ENCODE peak calls at places on chromosomes 5 and 9, in nine cellular contexts. One of them, this sample, is unnamed.

GRCh38 chr9:104987743-104988142 is 59.8 kb upstream of the ABCA1 start:
- DNase-seq in caudate nucleus: no peak
- DNase-seq in heart right ventricle: no peak
- DNase-seq in NCI-H1105: no peak
- DNase-seq in stimulated activated CD8-positive, alpha-beta memory T cell treated with anti-CD3 and anti-CD28 coated beads, Interleukin-2, amount 100 ng/mL, for 1 hour: no peak
- DNase-seq in ureter: no peak
- DNase-seq in RKO: no peak
- DNase-seq in COR-L47: no peak
- DNase-seq in upper lobe of right lung: no peak
- DNase-seq in this sample: no peak

GRCh38 chr9:114072181-114073140 is 5.6 kb downstream of the AMBP start:
- DNase-seq in caudate nucleus: peak
- DNase-seq in heart right ventricle: peak
- DNase-seq in NCI-H1105: peak
- DNase-seq in stimulated activated CD8-positive, alpha-beta memory T cell treated with anti-CD3 and anti-CD28 coated beads, Interleukin-2, amount 100 ng/mL, for 1 hour: no peak
- DNase-seq in ureter: peak
- DNase-seq in RKO: no peak
- DNase-seq in COR-L47: peak
- DNase-seq in upper lobe of right lung: peak
- DNase-seq in this sample: no peak

GRCh38 chr5:27962201-27962600 is 923.8 kb upstream of the CDH9 start:
- DNase-seq in caudate nucleus: no peak
- DNase-seq in heart right ventricle: no peak
- DNase-seq in NCI-H1105: no peak
- DNase-seq in stimulated activated CD8-positive, alpha-beta memory T cell treated with anti-CD3 and anti-CD28 coated beads, Interleukin-2, amount 100 ng/mL, for 1 hour: no peak
- DNase-seq in ureter: no peak
- DNase-seq in RKO: no peak
- DNase-seq in COR-L47: no peak
- DNase-seq in upper lobe of right lung: no peak
- DNase-seq in this sample: no peak

GRCh38 chr9:38144421-38144820 is 75.4 kb upstream of the SHB start:
- DNase-seq in caudate nucleus: no peak
- DNase-seq in heart right ventricle: no peak
- DNase-seq in NCI-H1105: no peak
- DNase-seq in stimulated activated CD8-positive, alpha-beta memory T cell treated with anti-CD3 and anti-CD28 coated beads, Interleukin-2, amount 100 ng/mL, for 1 hour: no peak
- DNase-seq in ureter: no peak
- DNase-seq in RKO: no peak
- DNase-seq in COR-L47: no peak
- DNase-seq in upper lobe of right lung: peak
- DNase-seq in this sample: no peak

GRCh38 chr9:126516936-126517750 is 96.6 kb upstream of the LMX1B start:
- DNase-seq in caudate nucleus: no peak
- DNase-seq in heart right ventricle: peak
- DNase-seq in NCI-H1105: peak
- DNase-seq in stimulated activated CD8-positive, alpha-beta memory T cell treated with anti-CD3 and anti-CD28 coated beads, Interleukin-2, amount 100 ng/mL, for 1 hour: peak
- DNase-seq in ureter: no peak
- DNase-seq in RKO: peak
- DNase-seq in COR-L47: no peak
- DNase-seq in upper lobe of right lung: peak
- DNase-seq in this sample: no peak

GRCh38 chr5:131393498-131393968 is 129.7 kb downstream of the CDC42SE2 start:
- DNase-seq in caudate nucleus: peak
- DNase-seq in heart right ventricle: no peak
- DNase-seq in NCI-H1105: no peak
- DNase-seq in stimulated activated CD8-positive, alpha-beta memory T cell treated with anti-CD3 and anti-CD28 coated beads, Interleukin-2, amount 100 ng/mL, for 1 hour: no peak
- DNase-seq in ureter: no peak
- DNase-seq in RKO: no peak
- DNase-seq in COR-L47: no peak
- DNase-seq in upper lobe of right lung: no peak
- DNase-seq in this sample: peak

GRCh38 chr5:95697781-95698681 is 15.2 kb upstream of the SPATA9 start:
- DNase-seq in caudate nucleus: no peak
- DNase-seq in heart right ventricle: no peak
- DNase-seq in NCI-H1105: no peak
- DNase-seq in stimulated activated CD8-positive, alpha-beta memory T cell treated with anti-CD3 and anti-CD28 coated beads, Interleukin-2, amount 100 ng/mL, for 1 hour: no peak
- DNase-seq in ureter: no peak
- DNase-seq in RKO: no peak
- DNase-seq in COR-L47: no peak
- DNase-seq in upper lobe of right lung: no peak
- DNase-seq in this sample: no peak

GRCh38 chr5:135386886-135387628 is 12.0 kb downstream of the MACROH2A1 start:
- DNase-seq in caudate nucleus: no peak
- DNase-seq in heart right ventricle: peak
- DNase-seq in NCI-H1105: no peak
- DNase-seq in stimulated activated CD8-positive, alpha-beta memory T cell treated with anti-CD3 and anti-CD28 coated beads, Interleukin-2, amount 100 ng/mL, for 1 hour: no peak
- DNase-seq in ureter: peak
- DNase-seq in RKO: peak
- DNase-seq in COR-L47: no peak
- DNase-seq in upper lobe of right lung: no peak
- DNase-seq in this sample: no peak

GRCh38 chr5:1386274-1386717 is 41.4 kb upstream of the CLPTM1L start:
- DNase-seq in caudate nucleus: peak
- DNase-seq in heart right ventricle: peak
- DNase-seq in NCI-H1105: no peak
- DNase-seq in stimulated activated CD8-positive, alpha-beta memory T cell treated with anti-CD3 and anti-CD28 coated beads, Interleukin-2, amount 100 ng/mL, for 1 hour: peak
- DNase-seq in ureter: peak
- DNase-seq in RKO: peak
- DNase-seq in COR-L47: peak
- DNase-seq in upper lobe of right lung: peak
- DNase-seq in this sample: no peak

GRCh38 chr5:103139264-103139865 is 19.3 kb downstream of the PPIP5K2 start:
- DNase-seq in caudate nucleus: peak
- DNase-seq in heart right ventricle: peak
- DNase-seq in NCI-H1105: peak
- DNase-seq in stimulated activated CD8-positive, alpha-beta memory T cell treated with anti-CD3 and anti-CD28 coated beads, Interleukin-2, amount 100 ng/mL, for 1 hour: peak
- DNase-seq in ureter: peak
- DNase-seq in RKO: peak
- DNase-seq in COR-L47: peak
- DNase-seq in upper lobe of right lung: no peak
- DNase-seq in this sample: no peak

GRCh38 chr9:111431684-111432083 is 52.5 kb downstream of the ECPAS start:
- DNase-seq in caudate nucleus: no peak
- DNase-seq in heart right ventricle: no peak
- DNase-seq in NCI-H1105: no peak
- DNase-seq in stimulated activated CD8-positive, alpha-beta memory T cell treated with anti-CD3 and anti-CD28 coated beads, Interleukin-2, amount 100 ng/mL, for 1 hour: no peak
- DNase-seq in ureter: no peak
- DNase-seq in RKO: no peak
- DNase-seq in COR-L47: no peak
- DNase-seq in upper lobe of right lung: no peak
- DNase-seq in this sample: no peak

GRCh38 chr5:6473284-6473683 is 24.6 kb downstream of the UBE2QL1 start:
- DNase-seq in caudate nucleus: no peak
- DNase-seq in heart right ventricle: peak
- DNase-seq in NCI-H1105: no peak
- DNase-seq in stimulated activated CD8-positive, alpha-beta memory T cell treated with anti-CD3 and anti-CD28 coated beads, Interleukin-2, amount 100 ng/mL, for 1 hour: no peak
- DNase-seq in ureter: no peak
- DNase-seq in RKO: no peak
- DNase-seq in COR-L47: no peak
- DNase-seq in upper lobe of right lung: no peak
- DNase-seq in this sample: no peak

GRCh38 chr5:175520873-175521272 is 42.5 kb downstream of the SFXN1 start:
- DNase-seq in caudate nucleus: no peak
- DNase-seq in heart right ventricle: no peak
- DNase-seq in NCI-H1105: no peak
- DNase-seq in stimulated activated CD8-positive, alpha-beta memory T cell treated with anti-CD3 and anti-CD28 coated beads, Interleukin-2, amount 100 ng/mL, for 1 hour: no peak
- DNase-seq in ureter: no peak
- DNase-seq in RKO: no peak
- DNase-seq in COR-L47: no peak
- DNase-seq in upper lobe of right lung: no peak
- DNase-seq in this sample: no peak

GRCh38 chr9:132590037-132590317 is 7.6 kb downstream of the BARHL1 start:
- DNase-seq in caudate nucleus: no peak
- DNase-seq in heart right ventricle: no peak
- DNase-seq in NCI-H1105: no peak
- DNase-seq in stimulated activated CD8-positive, alpha-beta memory T cell treated with anti-CD3 and anti-CD28 coated beads, Interleukin-2, amount 100 ng/mL, for 1 hour: no peak
- DNase-seq in ureter: no peak
- DNase-seq in RKO: no peak
- DNase-seq in COR-L47: no peak
- DNase-seq in upper lobe of right lung: no peak
- DNase-seq in this sample: no peak

GRCh38 chr9:107153336-107153735 is 129.7 kb upstream of the RAD23B start:
- DNase-seq in caudate nucleus: no peak
- DNase-seq in heart right ventricle: no peak
- DNase-seq in NCI-H1105: no peak
- DNase-seq in stimulated activated CD8-positive, alpha-beta memory T cell treated with anti-CD3 and anti-CD28 coated beads, Interleukin-2, amount 100 ng/mL, for 1 hour: no peak
- DNase-seq in ureter: no peak
- DNase-seq in RKO: no peak
- DNase-seq in COR-L47: no peak
- DNase-seq in upper lobe of right lung: no peak
- DNase-seq in this sample: no peak

GRCh38 chr9:61671276-61671973 is 481.6 kb downstream of the SPATA31A7 start:
- DNase-seq in caudate nucleus: no peak
- DNase-seq in heart right ventricle: no peak
- DNase-seq in NCI-H1105: no peak
- DNase-seq in stimulated activated CD8-positive, alpha-beta memory T cell treated with anti-CD3 and anti-CD28 coated beads, Interleukin-2, amount 100 ng/mL, for 1 hour: no peak
- DNase-seq in ureter: no peak
- DNase-seq in RKO: no peak
- DNase-seq in COR-L47: no peak
- DNase-seq in upper lobe of right lung: peak
- DNase-seq in this sample: no peak

GRCh38 chr5:176151286-176151685 is 86.9 kb upstream of the SIMC1 start:
- DNase-seq in caudate nucleus: no peak
- DNase-seq in heart right ventricle: no peak
- DNase-seq in NCI-H1105: no peak
- DNase-seq in stimulated activated CD8-positive, alpha-beta memory T cell treated with anti-CD3 and anti-CD28 coated beads, Interleukin-2, amount 100 ng/mL, for 1 hour: no peak
- DNase-seq in ureter: no peak
- DNase-seq in RKO: no peak
- DNase-seq in COR-L47: no peak
- DNase-seq in upper lobe of right lung: no peak
- DNase-seq in this sample: no peak

GRCh38 chr5:72224946-72225427 is 95.1 kb downstream of the MRPS27 start:
- DNase-seq in caudate nucleus: no peak
- DNase-seq in heart right ventricle: no peak
- DNase-seq in NCI-H1105: no peak
- DNase-seq in stimulated activated CD8-positive, alpha-beta memory T cell treated with anti-CD3 and anti-CD28 coated beads, Interleukin-2, amount 100 ng/mL, for 1 hour: no peak
- DNase-seq in ureter: no peak
- DNase-seq in RKO: no peak
- DNase-seq in COR-L47: no peak
- DNase-seq in upper lobe of right lung: no peak
- DNase-seq in this sample: no peak